ENCODE peak calls at places on chromosome 21, in four cellular contexts. J is HEK293T, G is OCI-LY7, R is AG09309. E is an unnamed sample.

GRCh38 chr21:33402011-33402979 is 918 bp upstream of the IFNGR2 start:
- DNase-seq in G (peak), J (no peak), R (no peak), E (peak)

GRCh38 chr21:38661296-38662223 is 144.2 kb upstream of the ETS2 start:
- DNase-seq in J (peak), G (no peak), R (no peak), E (no peak)

GRCh38 chr21:28099296-28099695 is 893.4 kb downstream of the LTN1 start:
- DNase-seq in G (no peak), R (no peak), J (no peak), E (no peak)

GRCh38 chr21:34878501-34878900 is 170.6 kb downstream of the RUNX1 start:
- DNase-seq in G (no peak), R (no peak), J (no peak), E (no peak)

GRCh38 chr21:33968082-33968997 is 52.7 kb upstream of the ATP5PO start:
- DNase-seq in R (no peak), J (peak), G (peak), E (peak)

GRCh38 chr21:31921079-31921478 is 48.3 kb downstream of the HUNK start:
- DNase-seq in J (no peak), G (no peak), R (no peak), E (no peak)

GRCh38 chr21:44892536-44893277 is 19.2 kb upstream of the PTTG1IP start:
- DNase-seq in J (peak), G (peak), R (no peak), E (peak)

GRCh38 chr21:45393833-45394638 is 10.9 kb upstream of the COL18A1 start:
- DNase-seq in J (no peak), R (no peak), G (no peak), E (no peak)

GRCh38 chr21:27190601-27191000 is 223.7 kb upstream of the ADAMTS5 start:
- DNase-seq in G (no peak), J (no peak), R (peak), E (no peak)

GRCh38 chr21:41583274-41583790 is 75.4 kb upstream of the TMPRSS2 start:
- DNase-seq in R (no peak), G (no peak), J (no peak), E (no peak)

GRCh38 chr21:26849428-26850115 is 4.4 kb upstream of the ADAMTS1 start:
- DNase-seq in G (peak), J (no peak), R (no peak), E (peak)

GRCh38 chr21:38916214-38916964 is 110.7 kb downstream of the ETS2 start:
- DNase-seq in R (no peak), G (no peak), J (no peak), E (no peak)

GRCh38 chr21:15761508-15762100 is 31.8 kb downstream of the USP25 start:
- DNase-seq in J (no peak), R (no peak), G (no peak), E (no peak)

GRCh38 chr21:35853321-35853922 is 206.9 kb downstream of the SETD4 start:
- DNase-seq in G (no peak), R (no peak), J (no peak), E (no peak)

GRCh38 chr21:17105972-17106371 is 406.9 kb upstream of the CXADR start:
- DNase-seq in G (no peak), J (no peak), R (no peak), E (no peak)

GRCh38 chr21:41980561-41980960 is 26.7 kb upstream of the C2CD2 start:
- DNase-seq in R (no peak), G (no peak), J (no peak), E (no peak)

GRCh38 chr21:34271452-34271851 is 92.4 kb upstream of the KCNE2 start:
- DNase-seq in G (no peak), R (no peak), J (no peak), E (no peak)

GRCh38 chr21:41761211-41762181 is 5.4 kb downstream of the RIPK4 start:
- DNase-seq in J (no peak), G (no peak), R (no peak), E (no peak)

GRCh38 chr21:41399401-41399800 is 26.6 kb upstream of the MX1 start:
- DNase-seq in R (no peak), G (no peak), J (no peak), E (no peak)

GRCh38 chr21:17387030-17387617 is 125.7 kb upstream of the CXADR start:
- DNase-seq in R (no peak), G (peak), J (peak), E (peak)

GRCh38 chr21:26469789-26470188 is 103.3 kb downstream of the CYYR1 start:
- DNase-seq in J (no peak), G (no peak), R (peak), E (no peak)

GRCh38 chr21:33492571-33492970 is 1.1 kb upstream of the DNAJC28 start:
- DNase-seq in G (no peak), J (no peak), R (no peak), E (no peak)

GRCh38 chr21:33419538-33420123 is 16.4 kb downstream of the IFNGR2 start:
- DNase-seq in J (no peak), G (no peak), R (no peak), E (no peak)